ENCODE peak calls at places on chromosomes 6 and 20, in five cellular contexts. Q is tibial nerve, V is adrenal gland, F is gastrocnemius medialis, M is uterus. Z is an unnamed sample. For H3K4me1, the result is how much of the 10 kb centered on the place peaks cover.

GRCh38 chr20:48791666-48792071 is 36.1 kb downstream of the PREX1 start:
- DNase-seq in Q (no peak), V (peak), F (no peak), M (no peak), Z (no peak)

GRCh38 chr6:16514249-16514648 is 247.0 kb downstream of the ATXN1 start:
- DNase-seq in Q (no peak), V (no peak), F (no peak), M (no peak), Z (no peak)

GRCh38 chr6:20210158-20210557 is 2.1 kb downstream of the MBOAT1 start:
- DNase-seq in Q (no peak), V (no peak), F (no peak), M (no peak), Z (no peak)

GRCh38 chr6:105317607-105318533 is 85.0 kb downstream of the PREP start:
- DNase-seq in Q (no peak), V (no peak), F (peak), M (no peak), Z (no peak)

GRCh38 chr6:7300890-7301289 is 12.1 kb downstream of the SSR1 start:
- DNase-seq in Q (no peak), V (no peak), F (no peak), M (no peak), Z (no peak)

GRCh38 chr20:50919567-50919966 is 11.7 kb downstream of the ADNP start:
- DNase-seq in Q (no peak), V (peak), F (peak), M (peak), Z (no peak)

GRCh38 chr6:157428418-157429202 is 47.6 kb downstream of the ZDHHC14 start:
- DNase-seq in Q (no peak), V (peak), F (no peak), M (no peak), Z (no peak)

GRCh38 chr6:137013738-137014602 is 30.8 kb downstream of the IL20RA start:
- DNase-seq in Q (no peak), V (no peak), F (no peak), M (peak), Z (no peak)

GRCh38 chr6:22880686-22881433 is 311.5 kb downstream of the HDGFL1 start:
- DNase-seq in Q (no peak), V (no peak), F (no peak), M (no peak), Z (no peak)

GRCh38 chr20:39910536-39910935 is 778.5 kb downstream of the MAFB start:
- DNase-seq in Q (no peak), V (peak), F (peak), M (no peak), Z (no peak)

GRCh38 chr20:56985286-56985685 is 281.2 kb downstream of the BMP7 start:
- DNase-seq in Q (no peak), V (no peak), F (no peak), M (no peak), Z (no peak)

GRCh38 chr20:46129955-46130481 is 11.9 kb downstream of the CD40 start:
- DNase-seq in Q (no peak), V (no peak), F (peak), M (no peak), Z (no peak)

GRCh38 chr20:58623579-58624473 is 27.3 kb upstream of the STX16 start:
- DNase-seq in Q (no peak), V (peak), F (peak), M (peak), Z (no peak)

GRCh38 chr6:111069722-111070406 is 17.4 kb upstream of the SLC16A10 start:
- DNase-seq in Q (no peak), V (no peak), F (no peak), M (no peak), Z (no peak)

GRCh38 chr20:13028001-13028400 is 19.2 kb downstream of the SPTLC3 start:
- DNase-seq in Q (no peak), V (no peak), F (no peak), M (no peak), Z (no peak)

GRCh38 chr6:170082531-170083187 is 208.2 kb downstream of the DLL1 start:
- DNase-seq in Q (no peak), V (no peak), F (no peak), M (no peak), Z (no peak)

GRCh38 chr6:161186173-161186769 is 87.6 kb downstream of the AGPAT4 start:
- DNase-seq in Q (no peak), V (peak), F (peak), M (no peak), Z (no peak)

GRCh38 chr20:57973886-57974285 is 254.6 kb downstream of the ANKRD60 start:
- DNase-seq in Q (no peak), V (no peak), F (no peak), M (no peak), Z (no peak)

GRCh38 chr6:3458706-3459421 is 2.0 kb upstream of the SLC22A23 start:
- DNase-seq in Q (no peak), V (no peak), F (no peak), M (no peak), Z (no peak)

GRCh38 chr6:17013701-17014100 is 88.1 kb upstream of the STMND1 start:
- DNase-seq in Q (no peak), V (no peak), F (no peak), M (no peak), Z (no peak)

GRCh38 chr6:6712979-6713514 is 124.5 kb downstream of the LY86 start:
- DNase-seq in Q (no peak), V (no peak), F (no peak), M (no peak), Z (no peak)

GRCh38 chr6:143755301-143755744 is 77.6 kb downstream of the PHACTR2 start:
- DNase-seq in Q (no peak), V (peak), F (no peak), M (no peak), Z (no peak)

GRCh38 chr20:39909447-39909846 is 779.6 kb downstream of the MAFB start:
- DNase-seq in Q (no peak), V (peak), F (peak), M (no peak), Z (no peak)

GRCh38 chr20:40156600-40157307 is 532.3 kb downstream of the MAFB start:
- DNase-seq in Q (no peak), V (no peak), F (no peak), M (no peak), Z (no peak)

GRCh38 chr6:64415936-64416335 is 780.3 kb downstream of the PHF3 start:
- DNase-seq in Q (no peak), V (no peak), F (no peak), M (no peak), Z (no peak)

GRCh38 chr6:139882977-139883728 is 508.7 kb upstream of the CITED2 start:
- DNase-seq in Q (no peak), V (no peak), F (no peak), M (no peak), Z (no peak)

GRCh38 chr6:123547216-123547978 is 89.4 kb downstream of the TRDN start:
- DNase-seq in Q (no peak), V (no peak), F (no peak), M (no peak), Z (no peak)

GRCh38 chr6:47147175-47147727 is 105.1 kb upstream of the ADGRF1 start:
- DNase-seq in Q (no peak), V (no peak), F (no peak), M (no peak), Z (no peak)

DNA sequence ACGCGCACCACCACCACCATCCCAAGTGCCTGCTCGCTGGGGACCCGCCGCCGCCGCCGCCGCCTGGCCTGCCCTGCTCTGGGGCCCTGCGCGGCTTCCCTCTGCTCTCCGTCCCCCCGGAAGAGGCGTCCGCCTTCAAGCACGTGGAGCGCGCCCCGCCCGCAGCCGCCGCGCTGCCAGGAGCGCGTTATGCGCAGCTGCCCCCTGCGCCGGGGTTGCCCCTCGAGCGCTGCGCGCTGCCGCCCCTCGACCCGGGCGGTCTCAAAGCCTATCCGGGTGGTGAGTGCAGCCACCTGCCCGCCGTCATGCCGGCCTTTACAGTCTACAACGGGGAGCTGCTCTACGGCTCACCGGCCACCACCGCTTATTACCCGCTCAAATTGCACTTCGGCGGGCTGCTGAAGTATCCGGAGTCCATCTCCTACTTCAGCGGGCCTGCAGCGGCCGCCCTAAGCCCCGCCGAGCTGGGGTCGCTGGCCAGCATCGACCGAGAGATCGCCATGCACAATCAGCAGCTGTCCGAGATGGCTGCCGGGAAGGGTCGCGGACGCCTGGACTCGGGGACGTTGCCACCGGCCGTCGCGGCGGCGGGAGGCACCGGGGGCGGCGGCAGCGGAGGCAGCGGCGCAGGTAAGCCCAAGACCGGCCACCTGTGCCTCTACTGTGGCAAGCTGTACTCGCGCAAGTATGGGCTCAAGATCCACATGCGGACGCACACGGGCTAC is 7.2 kb downstream of the PRDM13 start:
- DNase-seq in Q (no peak), V (no peak), F (no peak), M (no peak), Z (no peak)
- TF ChIP-seq POLR2A in Q (no peak), V (no peak), F (no peak), M (no peak), Z (no peak)

GRCh38 chr20:45055056-45055455 is 45.9 kb downstream of the KCNS1 start:
- DNase-seq in Q (no peak), V (no peak), F (no peak), M (no peak), Z (no peak)
- H3K4me1 ChIP-seq in Q (under half), V (under half), F (under half), M (under half), Z (under half)

GRCh38 chr6:42783177-42783875 is 1.5 kb downstream of the BICRAL start:
- DNase-seq in Q (peak), V (peak), F (peak), M (peak), Z (no peak)
- TF ChIP-seq POLR2A in Q (peak), V (peak), F (peak), M (peak), Z (no peak)

DNA sequence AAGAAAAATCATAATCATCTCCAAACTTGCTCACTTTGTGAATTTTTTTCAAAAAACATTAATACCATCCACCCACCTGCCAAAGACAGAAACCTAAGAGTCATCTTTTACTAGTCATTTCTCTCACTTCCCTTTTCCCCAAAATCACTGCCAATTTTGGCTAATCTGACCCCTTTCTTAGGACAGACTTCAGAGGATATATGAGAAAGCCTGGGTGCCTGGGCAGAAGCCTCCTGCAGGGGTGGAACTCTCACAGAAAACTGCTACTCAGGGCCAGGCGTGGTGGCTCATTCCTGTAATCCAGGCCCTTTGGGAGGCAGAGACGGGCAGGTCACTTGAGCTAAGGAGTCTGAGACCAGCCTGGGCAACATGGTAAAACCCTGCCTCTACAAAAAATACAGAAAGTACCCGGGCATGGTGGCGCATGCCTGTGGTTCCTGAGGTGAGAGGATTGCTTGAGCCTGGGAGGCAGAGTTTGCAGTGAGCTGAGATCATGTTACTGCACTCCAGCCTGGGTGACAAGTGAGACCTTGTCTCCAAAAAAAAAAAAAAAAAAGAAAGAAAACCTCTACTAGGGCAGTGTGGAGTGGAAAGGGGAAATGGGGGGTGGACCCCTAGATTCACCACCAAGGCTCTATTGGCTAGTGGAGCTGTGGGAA is 3.8 kb downstream of the DEK start:
- DNase-seq in Q (no peak), V (peak), F (peak), M (no peak), Z (no peak)
- H3K4me1 ChIP-seq in Q (half or more), V (under half), F (under half), M (under half), Z (under half)

DNA sequence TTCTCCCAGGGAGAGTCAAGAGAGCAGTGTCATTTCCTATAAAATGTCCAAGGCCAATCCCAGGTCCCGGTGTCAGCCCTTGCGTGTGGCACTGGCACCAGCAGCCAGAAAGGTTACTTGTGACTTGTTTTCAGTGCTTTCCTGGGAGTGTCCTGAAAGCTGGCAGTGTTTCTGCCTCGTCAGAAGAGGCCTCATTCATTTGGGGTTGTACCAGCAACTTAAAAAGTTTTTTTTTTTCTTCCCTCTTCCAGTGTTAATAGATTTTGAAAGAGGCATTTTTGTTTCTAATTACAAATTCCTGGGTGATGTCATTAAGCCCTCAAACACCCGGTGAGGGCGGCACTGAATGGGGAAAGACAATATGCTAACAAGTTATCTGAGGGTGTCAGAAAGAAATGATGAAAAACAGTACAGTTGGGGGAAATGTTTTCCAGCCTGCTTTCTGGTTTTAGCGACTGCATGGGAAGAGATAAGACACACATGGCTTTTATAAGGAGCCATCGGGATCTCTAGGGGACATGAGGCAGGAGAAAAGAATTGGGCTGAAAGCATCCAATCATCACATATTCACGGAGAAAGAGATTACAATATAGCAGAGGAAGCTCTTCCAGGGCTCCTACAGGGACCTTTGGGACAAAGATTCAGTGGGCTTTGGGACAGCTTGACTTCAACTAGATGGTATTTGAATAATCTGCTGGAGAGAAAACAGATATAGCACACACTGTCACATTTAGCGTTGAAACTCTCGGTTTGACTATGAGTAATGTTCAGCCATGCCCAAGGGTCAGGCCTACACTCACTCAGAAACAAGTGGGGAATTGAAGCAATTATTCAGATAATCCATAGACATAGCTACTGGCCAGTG is 153.0 kb downstream of the BCAS1 start:
- DNase-seq in Q (peak), V (peak), F (peak), M (peak), Z (no peak)
- TF ChIP-seq POLR2A in Q (no peak), V (no peak), F (no peak), M (no peak), Z (peak)

GRCh38 chr6:131823276-131823902 is 15.6 kb downstream of the ENPP1 start:
- DNase-seq in Q (no peak), V (no peak), F (no peak), M (no peak), Z (no peak)

GRCh38 chr6:131825946-131826345 is 18.1 kb downstream of the ENPP1 start:
- DNase-seq in Q (no peak), V (no peak), F (no peak), M (no peak), Z (no peak)

GRCh38 chr6:131819507-131820228 is 11.8 kb downstream of the ENPP1 start:
- DNase-seq in Q (no peak), V (no peak), F (no peak), M (no peak), Z (no peak)

GRCh38 chr6:131822119-131822518 is 14.3 kb downstream of the ENPP1 start:
- DNase-seq in Q (no peak), V (no peak), F (no peak), M (no peak), Z (no peak)

DNA sequence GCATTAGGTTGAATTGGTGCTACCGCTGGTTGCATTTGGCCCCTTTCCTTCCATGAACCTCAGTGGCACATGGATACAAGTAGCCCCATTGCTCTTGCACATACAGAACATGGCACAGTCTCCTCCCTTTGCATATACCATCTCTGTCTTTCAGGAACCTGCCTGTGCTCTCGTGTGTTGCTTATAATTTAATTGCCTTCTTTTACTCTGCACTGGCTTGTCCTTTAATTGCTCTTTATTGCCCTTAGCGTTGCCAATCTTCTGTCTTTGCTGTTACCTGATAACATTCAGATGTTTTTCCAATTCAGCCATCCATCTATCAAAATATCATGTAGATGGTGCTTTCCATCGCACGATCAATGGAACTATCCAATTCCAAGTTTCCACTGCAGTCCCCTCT is 13.6 kb downstream of the ENPP1 start:
- DNase-seq in Q (no peak), V (no peak), F (no peak), M (no peak), Z (no peak)
- H3K4me1 ChIP-seq in Q (under half), V (under half), F (under half), M (under half), Z (under half)

GRCh38 chr6:46050845-46051405 is 35.3 kb upstream of the CLIC5 start:
- DNase-seq in Q (no peak), V (no peak), F (no peak), M (no peak), Z (no peak)

GRCh38 chr6:46052479-46052878 is 36.8 kb upstream of the CLIC5 start:
- DNase-seq in Q (no peak), V (no peak), F (peak), M (no peak), Z (no peak)

GRCh38 chr6:46051962-46052361 is 36.3 kb upstream of the CLIC5 start:
- DNase-seq in Q (no peak), V (no peak), F (no peak), M (no peak), Z (no peak)

GRCh38 chr6:46054531-46054930 is 38.9 kb upstream of the CLIC5 start:
- DNase-seq in Q (no peak), V (no peak), F (no peak), M (no peak), Z (no peak)

GRCh38 chr6:46053034-46053933 is 37.6 kb upstream of the CLIC5 start:
- DNase-seq in Q (no peak), V (no peak), F (peak), M (no peak), Z (no peak)
- TF ChIP-seq POLR2A in Q (no peak), V (no peak), F (peak), M (no peak), Z (no peak)

DNA sequence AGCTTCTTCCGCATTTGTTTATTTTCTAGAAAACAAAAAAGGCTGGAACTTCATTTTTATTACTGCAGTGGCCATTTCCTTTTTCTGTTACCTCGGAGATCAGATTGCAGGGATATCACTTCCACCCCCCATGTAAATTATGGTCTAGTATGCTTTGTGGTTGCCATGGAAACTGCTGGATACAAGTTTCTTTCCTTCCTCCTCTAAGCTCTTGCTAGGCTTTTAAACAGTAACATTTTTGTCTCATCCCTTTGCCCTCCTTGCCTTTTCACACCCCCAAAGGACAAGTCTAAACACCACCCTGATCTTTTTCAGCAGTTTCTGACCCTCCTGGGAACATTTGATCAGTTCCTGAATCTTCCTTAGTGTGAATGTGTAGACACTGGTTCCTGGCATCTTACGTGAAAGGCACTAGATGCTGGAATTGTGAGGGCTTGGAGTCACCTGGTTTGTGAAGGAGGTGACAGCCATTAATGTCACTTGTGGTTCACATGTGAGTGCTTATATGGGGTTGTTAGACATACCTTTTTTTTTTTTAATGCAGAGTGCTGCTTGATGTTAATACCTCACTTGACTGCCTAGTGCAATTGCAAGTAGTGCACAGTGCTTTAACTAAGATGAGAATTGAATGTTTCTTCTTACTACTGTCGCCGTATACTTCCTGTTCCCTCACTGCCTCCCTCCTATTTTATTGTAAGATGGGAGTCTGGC is 181.6 kb downstream of the JARID2 start:
- DNase-seq in Q (no peak), V (no peak), F (no peak), M (no peak), Z (no peak)
- H3K4me1 ChIP-seq in Q (half or more), V (under half), F (half or more), M (under half), Z (under half)

GRCh38 chr6:31782126-31782941 is 5.2 kb upstream of the VWA7 start:
- DNase-seq in Q (no peak), V (no peak), F (no peak), M (no peak), Z (no peak)
- TF ChIP-seq POLR2A in Q (no peak), V (no peak), F (no peak), M (no peak), Z (no peak)

DNA sequence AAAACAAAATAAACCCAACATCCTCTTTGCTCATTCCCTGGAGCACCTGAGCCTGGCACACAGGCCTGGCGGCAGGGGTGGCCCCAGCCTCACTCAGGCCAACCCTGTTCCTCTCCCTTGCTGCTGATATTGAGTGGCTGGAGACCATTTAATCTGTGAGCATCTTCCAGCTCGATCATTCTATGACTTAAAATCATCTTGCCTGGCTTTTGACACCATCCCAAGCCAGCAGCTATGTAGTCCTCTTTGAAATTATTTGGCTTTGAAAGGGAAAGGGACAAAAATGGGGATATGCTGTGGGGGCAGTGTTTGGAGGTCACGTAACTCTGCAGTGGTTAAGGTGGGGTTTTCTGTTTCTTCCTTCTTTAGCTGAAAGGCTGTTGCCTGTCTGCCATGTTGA is 22.8 kb downstream of the EZR start:
- DNase-seq in Q (no peak), V (no peak), F (no peak), M (no peak), Z (no peak)
- H3K4me1 ChIP-seq in Q (half or more), V (under half), F (under half), M (under half), Z (under half)